ENCODE peak calls at places on chromosomes 7 and 10, in eight cellular contexts. O is K562, Z is spleen, C is endothelial cell of umbilical vein, M is stomach, B is HL-60, A is HCT116, R is GM23338. V is an unnamed sample.
A peak's percentile ranks its signal among the peaks of the same experiment; 100 is the strongest.

GRCh38 chr10:72727128-72727527 is 35.2 kb downstream of the MCU start:
- DNase-seq in O (no peak), Z (no peak), C (no peak), M (no peak), B (no peak), A (no peak), R (no peak), V (no peak)

GRCh38 chr7:32942783-32943653 is 14.2 kb upstream of the FKBP9 start:
- DNase-seq in O (peak; percentile 89), Z (peak; percentile 96), C (peak; percentile 78), M (peak; percentile 83), B (peak; percentile 48), A (peak; percentile 50), R (peak; percentile 87), V (peak; percentile 86)

GRCh38 chr10:70048309-70048708 is 4.3 kb upstream of the MACROH2A2 start:
- DNase-seq in O (no peak), Z (no peak), C (no peak), M (no peak), B (no peak), A (no peak), R (no peak), V (no peak)

GRCh38 chr10:31320179-31320597 is 1.2 kb downstream of the ZEB1 start:
- DNase-seq in O (peak; percentile 21), Z (no peak), C (no peak), M (peak; percentile 31), B (peak; percentile 30), A (no peak), R (peak; percentile 72), V (peak; percentile 42)

GRCh38 chr7:135238112-135238744 is 4.6 kb downstream of the STRA8 start:
- DNase-seq in O (peak; percentile 92), Z (no peak), C (no peak), M (no peak), B (no peak), A (peak; percentile 44), R (peak; percentile 69), V (no peak)

GRCh38 chr10:50385610-50386009 is 134.3 kb upstream of the ASAH2 start:
- DNase-seq in O (no peak), Z (no peak), C (no peak), M (no peak), B (no peak), A (no peak), R (no peak), V (no peak)

GRCh38 chr7:155861480-155861868 is 49.2 kb upstream of the SHH start:
- DNase-seq in O (no peak), Z (no peak), C (no peak), M (peak; percentile 25), B (no peak), A (no peak), R (no peak), V (no peak)

GRCh38 chr7:147411011-147411614 is 1179.5 kb upstream of the C7orf33 start:
- DNase-seq in O (no peak), Z (no peak), C (no peak), M (no peak), B (no peak), A (no peak), R (no peak), V (no peak)

GRCh38 chr10:96407560-96408069 is 48.8 kb upstream of the OPALIN start:
- DNase-seq in O (no peak), Z (no peak), C (no peak), M (no peak), B (no peak), A (no peak), R (no peak), V (no peak)

GRCh38 chr10:2883238-2883637 is 184.1 kb upstream of the PFKP start:
- DNase-seq in O (no peak), Z (no peak), C (no peak), M (no peak), B (no peak), A (no peak), R (no peak), V (no peak)

GRCh38 chr10:58027431-58027830 is 240.3 kb downstream of the IPMK start:
- DNase-seq in O (no peak), Z (no peak), C (no peak), M (no peak), B (no peak), A (no peak), R (no peak), V (no peak)

GRCh38 chr10:69863580-69863979 is 61.9 kb downstream of the COL13A1 start:
- DNase-seq in O (no peak), Z (no peak), C (peak; percentile 28), M (no peak), B (no peak), A (no peak), R (no peak), V (no peak)

GRCh38 chr7:37986780-37987380 is 66.4 kb downstream of the EPDR1 start:
- DNase-seq in O (no peak), Z (no peak), C (no peak), M (no peak), B (no peak), A (no peak), R (peak; percentile 7), V (no peak)

GRCh38 chr10:37687581-37687980 is 169.8 kb downstream of the ZNF248 start:
- DNase-seq in O (no peak), Z (no peak), C (no peak), M (no peak), B (no peak), A (no peak), R (no peak), V (no peak)

GRCh38 chr7:129502708-129503685 is 666 bp downstream of the SMKR1 start:
- DNase-seq in O (no peak), Z (peak; percentile 79), C (peak; percentile 14), M (peak; percentile 25), B (no peak), A (no peak), R (peak; percentile 69), V (no peak)

GRCh38 chr10:24483701-24484100 is 240.0 kb downstream of the ARHGAP21 start:
- DNase-seq in O (no peak), Z (no peak), C (no peak), M (peak; percentile 81), B (no peak), A (peak; percentile 74), R (peak; percentile 46), V (peak; percentile 81)
- TF ChIP-seq POLR2AphosphoS5 in O (no peak), Z (no peak), C (no peak), M (peak; percentile 74), B (no peak), A (peak; percentile 48), R (no peak), V (peak; percentile 10)

DNA sequence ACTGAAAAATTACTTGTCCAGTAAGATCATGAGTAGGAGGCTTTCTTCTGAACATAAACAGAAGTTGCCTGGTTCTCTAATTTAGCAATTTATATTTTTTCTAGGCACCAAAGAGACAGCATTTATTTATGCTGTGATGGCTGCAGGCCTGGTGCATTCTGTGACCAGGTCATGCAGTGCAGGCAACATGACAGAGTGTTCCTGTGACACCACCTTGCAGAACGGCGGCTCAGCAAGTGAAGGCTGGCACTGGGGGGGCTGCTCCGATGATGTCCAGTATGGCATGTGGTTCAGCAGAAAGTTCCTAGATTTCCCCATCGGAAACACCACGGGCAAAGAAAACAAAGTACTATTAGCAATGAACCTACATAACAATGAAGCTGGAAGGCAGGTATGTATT is 2.8 kb downstream of the WNT16 start:
- DNase-seq in O (no peak), Z (no peak), C (no peak), M (no peak), B (no peak), A (no peak), R (no peak), V (no peak)
- H3K27me3 ChIP-seq in O (peaks cover 54% of the 10 kb centered on the region), Z (peaks cover 64% of the 10 kb centered on the region), C (peaks cover 44% of the 10 kb centered on the region), M (peaks cover 51% of the 10 kb centered on the region), B (peaks cover 32% of the 10 kb centered on the region), A (no peaks in the 10 kb centered on the region), R (peaks cover 52% of the 10 kb centered on the region), V (peaks cover 78% of the 10 kb centered on the region)

DNA sequence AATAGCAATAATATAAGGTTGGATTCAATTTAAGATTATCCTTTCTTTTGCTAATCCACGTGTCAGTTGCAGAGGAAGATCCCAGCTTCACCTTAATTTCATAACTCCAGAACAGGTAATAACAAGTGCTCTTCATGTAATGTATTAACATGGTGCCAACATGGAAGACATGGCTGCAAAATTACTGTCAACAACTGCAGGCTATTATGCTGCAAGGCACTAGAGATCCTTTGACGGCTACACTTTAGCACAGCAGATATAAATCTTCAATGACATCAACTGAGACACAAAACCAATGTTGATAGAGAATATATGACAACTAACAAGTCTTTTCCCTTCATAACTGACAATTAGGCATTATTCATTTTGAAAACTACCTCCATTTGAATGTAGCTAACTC is 96.1 kb downstream of the RNF133 start:
- DNase-seq in O (no peak), Z (no peak), C (no peak), M (no peak), B (no peak), A (no peak), R (no peak), V (no peak)
- TF ChIP-seq POLR2AphosphoS5 in O (no peak), Z (no peak), C (no peak), M (no peak), B (no peak), A (no peak), R (no peak), V (no peak)

DNA sequence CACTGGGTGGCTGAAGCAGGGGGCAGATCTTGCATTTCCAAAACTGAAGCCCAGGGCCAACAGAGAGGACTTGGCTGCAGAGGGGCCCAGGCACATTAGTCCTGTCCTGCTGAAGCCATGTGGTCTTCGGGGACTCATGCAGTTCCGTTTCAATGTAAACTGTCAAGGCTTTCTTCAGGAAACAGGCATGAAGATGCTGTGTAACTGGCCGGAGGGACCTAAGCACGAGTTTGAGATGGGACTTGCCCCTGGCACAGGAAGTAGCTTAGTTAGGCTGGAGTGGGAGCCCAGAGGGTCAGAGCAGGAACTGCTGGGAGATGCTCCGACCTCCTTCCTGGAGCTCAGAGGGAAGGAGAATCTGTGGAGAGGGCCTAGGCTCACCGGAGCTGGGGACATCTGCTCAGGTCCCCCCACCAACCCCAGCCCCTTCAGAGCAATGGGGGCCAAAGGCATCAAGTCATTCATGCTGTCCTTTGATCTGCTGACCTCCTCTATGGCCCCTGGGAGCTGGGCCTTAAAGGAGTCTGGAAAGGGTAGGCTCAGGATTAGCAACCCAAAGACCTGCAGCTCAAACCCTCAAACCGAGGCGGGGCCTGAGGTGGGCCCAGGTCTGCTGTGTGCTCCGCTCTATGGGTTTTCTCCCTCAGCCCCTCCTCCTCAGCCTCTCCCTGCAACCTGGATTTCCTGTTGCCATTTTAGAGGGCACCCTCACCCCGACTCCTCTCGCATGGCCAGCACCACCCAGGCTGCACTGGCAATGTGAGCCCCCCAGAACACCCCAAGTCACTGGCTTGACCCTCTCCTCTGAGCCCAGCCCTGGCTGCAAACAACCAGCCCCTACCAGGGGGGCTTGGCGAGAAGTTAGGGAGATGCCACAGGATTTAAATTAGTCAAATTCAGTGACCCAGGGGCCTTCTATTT is 4.4 kb upstream of the MNX1 start:
- DNase-seq in O (no peak), Z (no peak), C (no peak), M (no peak), B (no peak), A (no peak), R (peak; percentile 63), V (no peak)
- H3K27me3 ChIP-seq in O (peaks cover 54% of the 10 kb centered on the region), Z (peaks cover 100% of the 10 kb centered on the region), C (peaks cover 89% of the 10 kb centered on the region), M (peaks cover 87% of the 10 kb centered on the region), B (peaks cover 89% of the 10 kb centered on the region), A (no peaks in the 10 kb centered on the region), R (peaks cover 99% of the 10 kb centered on the region), V (peaks cover 98% of the 10 kb centered on the region)

GRCh38 chr10:10956681-10957225 is 60.9 kb upstream of the CELF2 start:
- DNase-seq in O (no peak), Z (no peak), C (no peak), M (no peak), B (no peak), A (no peak), R (no peak), V (no peak)
- TF ChIP-seq POLR2AphosphoS5 in O (no peak), Z (no peak), C (no peak), M (no peak), B (no peak), A (no peak), R (no peak), V (no peak)

V was measured in transverse colon.